ENCODE peak calls at places on chromosome X, in four cellular contexts. J is heart right ventricle; I is CD4-positive, CD25-positive, alpha-beta regulatory T cell; N is GM23248. T is an unnamed sample.

GRCh38 chrX:9619581-9619980 is 146.1 kb downstream of the GPR143 start:
- DNase-seq in J (no peak), I (no peak), N (no peak), T (no peak)

GRCh38 chrX:149259241-149259640 is 245.9 kb downstream of the IDS start:
- DNase-seq in J (no peak), I (no peak), N (peak; percentile 42), T (no peak)

GRCh38 chrX:35439692-35440091 is 358.4 kb upstream of the MAGEB16 start:
- DNase-seq in J (no peak), I (no peak), N (no peak), T (no peak)

GRCh38 chrX:15785176-15785735 is 5.0 kb upstream of the ZRSR2 start:
- DNase-seq in J (no peak), I (no peak), N (no peak), T (no peak)

GRCh38 chrX:136086521-136086920 is 60.8 kb upstream of the FHL1 start:
- DNase-seq in J (no peak), I (no peak), N (peak; percentile 15), T (no peak)

GRCh38 chrX:121254336-121254735 is 206.9 kb downstream of the GLUD2 start:
- DNase-seq in J (no peak), I (no peak), N (no peak), T (no peak)

GRCh38 chrX:96692454-96692853 is 7.8 kb downstream of the DIAPH2 start:
- DNase-seq in J (no peak), I (no peak), N (peak; percentile 60), T (no peak)

GRCh38 chrX:151697537-151697936 is 2.3 kb downstream of the PRRG3 start:
- DNase-seq in J (no peak), I (no peak), N (peak; percentile 92), T (peak; percentile 66)

GRCh38 chrX:31420711-31421151 is 348.9 kb upstream of the FTHL17 start:
- DNase-seq in J (no peak), I (no peak), N (peak; percentile 33), T (no peak)

GRCh38 chrX:18984381-18985185 is 669 bp upstream of the PHKA2 start:
- DNase-seq in J (peak; percentile 76), I (peak; percentile 89), N (peak; percentile 86), T (no peak)

GRCh38 chrX:3550160-3550765 is 163.2 kb downstream of the PRKX start:
- DNase-seq in J (no peak), I (no peak), N (peak; percentile 63), T (no peak)

GRCh38 chrX:140480765-140481164 is 24.1 kb downstream of the SOX3 start:
- DNase-seq in J (no peak), I (no peak), N (no peak), T (no peak)

GRCh38 chrX:13024911-13025454 is 19.4 kb downstream of the FAM9C start:
- DNase-seq in J (no peak), I (no peak), N (no peak), T (no peak)

GRCh38 chrX:101348452-101349222 is at the start of gene TIMM8A:
- DNase-seq in J (peak; percentile 78), I (peak; percentile 77), N (peak; percentile 89), T (no peak)

GRCh38 chrX:107678957-107679740 is 50.8 kb downstream of the PRPS1 start:
- DNase-seq in J (peak; percentile 83), I (peak; percentile 85), N (peak; percentile 80), T (peak; percentile 88)

GRCh38 chrX:13659057-13659456 is 6.1 kb downstream of the TCEANC start:
- DNase-seq in J (no peak), I (no peak), N (peak; percentile 85), T (peak; percentile 45)

GRCh38 chrX:150692837-150693781 is at the start of gene MTMR1:
- DNase-seq in J (peak; percentile 18), I (peak; percentile 58), N (peak; percentile 49), T (no peak)

GRCh38 chrX:1612641-1613286 is 2.1 kb upstream of the ASMT start:
- DNase-seq in J (no peak), I (no peak), N (no peak), T (no peak)

GRCh38 chrX:103734125-103734760 is 23.5 kb downstream of the TMEM31 start:
- DNase-seq in J (no peak), I (no peak), N (peak; percentile 41), T (peak; percentile 78)

GRCh38 chrX:29666361-29666760 is 549.0 kb upstream of the MAGEB2 start:
- DNase-seq in J (no peak), I (no peak), N (peak; percentile 26), T (no peak)

GRCh38 chrX:137352101-137352660 is 213.7 kb upstream of the ZIC3 start:
- DNase-seq in J (no peak), I (no peak), N (no peak), T (no peak)

GRCh38 chrX:27893211-27893610 is 85.4 kb downstream of the MAGEB10 start:
- DNase-seq in J (no peak), I (no peak), N (no peak), T (no peak)

GRCh38 chrX:122272011-122272410 is 912.1 kb upstream of the GRIA3 start:
- DNase-seq in J (no peak), I (no peak), N (no peak), T (no peak)

GRCh38 chrX:154348114-154348531 is 26.3 kb downstream of the FLNA start:
- DNase-seq in J (peak; percentile 6), I (no peak), N (peak; percentile 40), T (no peak)

GRCh38 chrX:2888309-2888708 is 40.8 kb downstream of the ARSD start:
- DNase-seq in J (no peak), I (no peak), N (no peak), T (no peak)

GRCh38 chrX:118945921-118946320 is 28.5 kb upstream of the LONRF3 start:
- DNase-seq in J (no peak), I (no peak), N (no peak), T (no peak)

GRCh38 chrX:130637591-130637990 is 235.8 kb downstream of the RBMX2 start:
- DNase-seq in J (no peak), I (no peak), N (peak; percentile 38), T (peak; percentile 25)

GRCh38 chrX:74262472-74263209 is 41.3 kb upstream of the ZCCHC13 start:
- DNase-seq in J (no peak), I (no peak), N (no peak), T (no peak)

DNA sequence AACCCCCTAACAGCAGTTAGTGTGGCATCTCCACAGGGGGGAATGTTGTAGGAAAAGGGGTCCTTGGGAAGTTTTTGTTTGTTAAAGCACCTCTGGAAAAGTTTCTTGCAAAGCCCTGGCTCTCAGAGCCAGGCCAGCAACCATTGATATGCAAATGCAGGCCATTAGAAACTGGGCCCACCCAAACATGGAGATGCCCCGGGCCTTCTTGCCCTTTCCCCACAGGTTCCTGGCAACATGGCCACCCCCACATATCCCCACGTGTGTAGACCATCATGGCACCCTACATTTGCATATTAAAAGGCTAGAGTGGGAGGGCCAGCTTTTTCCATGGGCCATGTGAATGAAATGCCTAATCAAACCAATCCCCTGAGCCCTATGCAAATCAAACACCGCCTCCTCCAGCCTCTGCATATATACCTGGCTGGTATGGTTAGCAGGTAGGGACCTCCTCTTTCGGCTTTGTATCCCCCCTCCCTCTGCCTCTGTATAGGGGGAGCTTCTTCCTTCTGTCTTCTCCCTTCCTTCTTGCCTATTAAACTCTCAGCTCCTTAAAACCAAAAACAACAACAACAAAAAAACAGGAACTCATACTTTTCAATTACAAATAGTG is 44.0 kb upstream of the ZCCHC13 start:
- DNase-seq in J (no peak), I (no peak), N (no peak), T (no peak)
- H3K4me3 ChIP-seq in J (no peak overlapping the region), I (no peak overlapping the region), N (no peak overlapping the region), T (no peak overlapping the region)

DNA sequence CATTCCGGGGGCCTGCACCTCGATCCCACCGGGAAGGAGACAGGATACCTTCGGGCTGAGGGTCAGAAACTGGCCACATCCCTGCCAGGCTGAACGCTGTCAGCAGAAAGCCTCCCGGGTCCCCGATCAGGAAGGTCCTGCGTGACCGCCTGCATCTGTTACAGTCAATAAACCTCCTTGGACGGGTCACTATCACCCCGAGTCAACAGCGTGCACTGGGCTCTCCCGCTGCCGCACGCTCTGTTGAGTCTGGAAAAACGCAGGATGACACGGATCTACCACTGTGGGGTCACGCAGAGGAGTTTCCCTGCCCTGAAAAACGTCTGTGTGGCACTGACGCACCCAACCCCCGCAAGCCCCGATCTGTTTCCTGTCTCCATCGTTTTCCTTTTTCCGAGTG is 12.1 kb downstream of the PPP2R3B start:
- DNase-seq in J (no peak), I (no peak), N (peak; percentile 56), T (no peak)
- H3K4me3 ChIP-seq in J (peak overlapping the region; percentile 55), I (no peak overlapping the region), N (peak overlapping the region; percentile 76), T (peak overlapping the region; percentile 59)

DNA sequence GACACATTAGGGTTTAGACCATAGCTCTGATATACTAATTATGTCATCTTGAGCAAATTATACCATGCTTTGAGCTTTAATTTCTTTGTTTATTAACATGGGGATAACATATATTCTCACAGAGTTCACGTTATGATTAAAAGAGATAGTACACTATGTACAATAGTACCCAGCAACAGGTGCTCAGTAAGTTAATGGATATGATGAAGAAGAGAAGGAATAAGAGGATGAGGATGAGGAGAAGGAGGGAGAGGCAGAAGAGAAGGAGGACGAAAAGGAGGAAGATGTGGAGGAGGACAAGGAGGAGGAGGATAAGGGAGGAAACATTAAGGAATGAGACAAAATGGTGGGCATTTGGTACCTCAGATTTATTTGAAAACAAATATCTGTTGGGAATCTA is 260.4 kb downstream of the SH2D1A start:
- DNase-seq in J (no peak), I (no peak), N (no peak), T (no peak)
- H3K4me3 ChIP-seq in J (no peak overlapping the region), I (no peak overlapping the region), N (no peak overlapping the region), T (no peak overlapping the region)

DNA sequence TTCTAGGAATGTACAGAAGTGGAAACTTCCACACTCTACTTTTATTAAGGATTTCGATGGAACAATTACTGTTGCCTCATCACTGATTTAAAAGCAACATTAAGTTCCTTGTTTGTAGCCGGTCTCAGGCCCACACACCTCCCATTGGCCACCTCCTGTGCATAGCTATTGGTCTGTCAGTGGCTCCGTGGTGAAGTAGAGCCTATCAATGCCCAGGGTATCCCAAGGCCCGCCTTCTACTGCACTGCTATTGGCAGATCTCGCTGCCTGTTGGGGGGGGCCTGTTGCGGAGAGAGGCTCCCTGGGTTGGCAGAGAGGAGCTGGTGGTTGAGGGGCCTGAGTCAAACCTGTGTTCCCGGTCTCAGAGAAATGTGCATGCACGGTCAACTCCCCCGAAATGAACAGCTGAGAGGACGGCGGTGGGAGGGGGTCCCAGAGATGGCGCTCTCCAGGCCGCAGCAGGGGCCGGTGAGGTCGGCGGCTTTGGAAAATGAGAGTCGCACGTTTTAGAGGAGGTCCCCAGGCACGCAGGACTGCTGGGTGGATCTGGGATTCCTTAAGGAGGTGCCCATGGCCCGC is 4.9 kb upstream of the ARAF start:
- DNase-seq in J (peak; percentile 93), I (peak; percentile 85), N (peak; percentile 93), T (peak; percentile 83)
- H3K4me3 ChIP-seq in J (peak overlapping the region; percentile 62), I (peak overlapping the region; percentile 47), N (peak overlapping the region; percentile 74), T (peak overlapping the region; percentile 49)

DNA sequence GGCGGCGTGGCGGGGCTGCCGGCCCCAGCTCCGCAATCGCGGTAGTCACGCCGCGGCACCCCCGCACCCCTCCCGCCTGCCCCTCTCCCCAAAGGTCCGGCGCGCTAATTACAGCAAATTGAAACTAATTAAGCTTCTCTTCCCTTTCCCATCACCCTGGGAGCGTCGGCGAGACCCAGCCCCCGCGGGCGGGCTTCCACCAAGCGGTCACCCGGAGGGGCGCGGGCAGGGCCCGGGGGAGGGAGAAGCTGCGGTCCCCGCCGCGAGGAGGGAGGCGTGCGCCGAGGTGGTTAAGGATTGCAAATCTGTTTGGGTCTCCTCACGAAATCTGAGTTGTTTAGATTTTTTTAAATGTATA is 13.1 kb downstream of the ARX start:
- DNase-seq in J (no peak), I (no peak), N (no peak), T (no peak)
- H3K4me3 ChIP-seq in J (no peak overlapping the region), I (no peak overlapping the region), N (peak overlapping the region; percentile 18), T (peak overlapping the region; percentile 13)

GRCh38 chrX:109475174-109475891 is 6.6 kb downstream of the GUCY2F start:
- DNase-seq in J (peak; percentile 14), I (no peak), N (peak; percentile 60), T (no peak)
- H3K4me3 ChIP-seq in J (peak overlapping the region; percentile 10), I (no peak overlapping the region), N (peak overlapping the region; percentile 41), T (peak overlapping the region; percentile 26)